ENCODE peak calls at places on chromosomes 1 and 21, in four cellular contexts. A is breast epithelium, E is AG04450, I is tibial nerve. X is an unnamed sample.

GRCh38 chr1:57017201-57017600 is 51.4 kb upstream of the C8B start:
- DNase-seq in A (no peak), I (no peak), E (no peak), X (no peak)

GRCh38 chr1:242523968-242524570 is 428 bp downstream of the PLD5 start:
- DNase-seq in I (no peak), A (peak), E (no peak), X (peak)

GRCh38 chr1:153548722-153549695 is at the start of gene S100A3:
- DNase-seq in E (no peak), A (no peak), I (peak), X (no peak)

GRCh38 chr1:3922201-3922725 is 22.2 kb upstream of the C1orf174 start:
- DNase-seq in A (no peak), I (no peak), E (no peak), X (no peak)

GRCh38 chr21:42807938-42808613 is 71.3 kb downstream of the WDR4 start:
- DNase-seq in A (no peak), E (no peak), I (no peak), X (no peak)

GRCh38 chr1:77683142-77683835 is 831 bp upstream of the ZZZ3 start:
- DNase-seq in I (peak), E (peak), A (peak), X (peak)

GRCh38 chr1:24085546-24085945 is 26.4 kb downstream of the MYOM3 start:
- DNase-seq in E (no peak), A (no peak), I (no peak), X (no peak)

GRCh38 chr1:10045480-10046355 is 13.0 kb downstream of the UBE4B start:
- DNase-seq in I (no peak), E (peak), A (no peak), X (no peak)

GRCh38 chr1:35287807-35288640 is 19.5 kb downstream of the ZMYM4 start:
- DNase-seq in I (no peak), E (no peak), A (no peak), X (no peak)

GRCh38 chr1:180540697-180541594 is 17.8 kb upstream of the OVAAL start:
- DNase-seq in A (no peak), I (no peak), E (no peak), X (no peak)

GRCh38 chr1:180544050-180544449 is 14.7 kb upstream of the OVAAL start:
- DNase-seq in E (no peak), A (no peak), I (no peak), X (no peak)

GRCh38 chr1:180545991-180546390 is 12.8 kb upstream of the OVAAL start:
- DNase-seq in A (no peak), E (no peak), I (no peak), X (no peak)

GRCh38 chr1:180542113-180542512 is 16.7 kb upstream of the OVAAL start:
- DNase-seq in I (no peak), E (no peak), A (no peak), X (no peak)

DNA sequence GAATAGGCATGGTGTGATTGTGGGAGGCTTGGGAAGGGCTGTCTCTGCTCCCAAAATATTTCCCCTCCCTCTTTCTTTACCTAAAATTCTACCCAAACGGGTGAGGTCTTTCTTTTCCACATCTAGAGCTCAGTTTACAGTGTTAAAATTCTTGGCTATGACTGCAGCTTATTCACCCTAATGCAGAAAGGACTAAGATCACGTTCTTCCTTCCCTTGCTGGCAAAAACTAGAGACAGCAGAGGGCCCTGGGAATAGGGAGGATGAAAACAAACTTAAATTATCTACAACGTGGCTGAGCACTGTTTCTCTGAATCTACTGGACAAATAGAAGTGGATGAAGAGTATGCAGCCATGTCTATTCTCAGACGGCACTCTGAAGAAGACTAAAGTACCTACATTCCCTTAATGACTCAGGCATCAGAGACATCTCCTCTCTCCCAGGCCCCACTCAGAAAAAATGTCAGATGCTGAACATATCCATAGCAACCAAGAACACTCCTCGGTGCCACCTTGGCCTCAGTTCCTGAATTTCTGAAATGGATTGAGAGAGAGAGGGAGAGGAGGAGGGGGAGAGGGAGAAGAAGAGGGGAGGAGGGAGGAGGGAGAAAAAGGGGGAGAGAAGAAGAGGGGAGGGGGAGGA is 16.1 kb upstream of the OVAAL start:
- DNase-seq in A (no peak), E (no peak), I (no peak), X (no peak)
- H3K27ac ChIP-seq in A (peak), E (no peak), I (no peak), X (no peak)

GRCh38 chr1:93740601-93741031 is 59.0 kb upstream of the BCAR3 start:
- DNase-seq in E (no peak), A (no peak), I (no peak), X (no peak)
- H3K27ac ChIP-seq in E (peak), A (no peak), I (no peak), X (no peak)

GRCh38 chr1:212908971-212909370 is 41.4 kb upstream of the VASH2 start:
- DNase-seq in I (no peak), E (no peak), A (no peak), X (no peak)
- H3K27ac ChIP-seq in I (no peak), E (no peak), A (no peak), X (no peak)

DNA sequence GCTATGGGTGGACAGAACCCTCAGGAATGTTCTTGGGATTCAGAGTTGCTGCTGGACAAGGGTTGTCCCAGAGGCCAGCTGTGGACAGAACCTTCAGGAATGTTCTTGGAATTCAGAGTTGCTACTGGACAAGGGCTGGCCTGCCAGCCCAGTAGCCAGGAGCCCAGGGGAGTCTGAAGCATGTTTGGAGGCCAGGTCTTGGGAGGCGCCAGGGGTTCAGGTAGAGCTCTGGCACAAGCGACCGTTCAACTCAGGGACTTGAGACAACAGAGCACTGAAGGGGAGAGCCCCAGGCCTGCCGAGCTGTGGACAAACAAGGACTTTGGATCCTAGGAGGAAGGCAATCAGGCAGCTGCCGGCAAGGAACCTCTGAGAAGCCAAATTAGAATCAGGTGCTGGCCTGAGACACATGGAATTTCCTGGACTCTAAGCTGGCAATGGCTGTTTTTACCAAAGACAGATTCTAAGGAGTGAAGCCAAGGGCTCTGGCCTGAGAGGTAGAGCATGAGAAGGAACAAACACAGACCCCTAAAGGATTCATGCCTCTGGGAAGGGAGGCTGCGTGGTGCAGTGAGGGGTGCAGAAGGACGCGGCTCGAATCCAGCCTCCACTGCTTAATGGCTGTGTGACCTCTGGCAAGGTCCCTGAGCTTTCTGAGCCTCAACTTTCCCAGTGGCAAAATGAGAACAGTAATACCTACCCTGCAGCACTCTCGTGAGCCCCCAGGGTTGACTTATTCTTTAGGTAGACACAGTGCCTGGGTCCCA is 13.4 kb downstream of the PLA2G5 start:
- DNase-seq in A (no peak), E (no peak), I (no peak), X (no peak)
- H3K27ac ChIP-seq in A (no peak), E (no peak), I (no peak), X (no peak)

DNA sequence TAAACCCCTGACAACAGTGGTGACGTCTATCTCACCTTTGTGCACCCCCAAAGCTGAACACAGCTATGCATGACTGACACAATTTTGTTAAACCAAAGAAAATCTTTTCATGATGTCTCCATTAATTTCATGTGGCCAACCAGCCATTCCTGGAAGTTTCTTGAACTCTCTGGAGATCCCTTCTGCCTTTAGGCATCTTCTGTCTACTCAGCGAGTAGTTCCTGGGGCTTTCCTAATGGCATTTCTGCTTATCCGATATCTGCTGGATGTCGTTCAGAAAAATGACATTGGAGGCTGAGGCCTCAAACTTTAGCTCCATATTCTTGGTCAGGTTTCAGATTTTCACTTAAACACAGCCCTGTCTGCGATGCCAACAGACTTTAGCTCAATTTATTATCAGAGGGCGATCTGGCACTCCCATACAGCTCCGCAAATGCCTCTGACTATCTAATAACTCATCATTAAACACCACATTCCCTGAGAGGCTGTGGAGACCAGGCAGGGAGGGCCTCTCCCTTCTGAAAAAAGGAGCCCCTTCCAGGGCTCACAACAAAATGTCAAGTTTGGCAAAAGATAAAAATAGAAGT is 46.4 kb upstream of the ETS2 start:
- DNase-seq in I (no peak), E (no peak), A (no peak), X (no peak)
- H3K27ac ChIP-seq in I (no peak), E (peak), A (no peak), X (no peak)

DNA sequence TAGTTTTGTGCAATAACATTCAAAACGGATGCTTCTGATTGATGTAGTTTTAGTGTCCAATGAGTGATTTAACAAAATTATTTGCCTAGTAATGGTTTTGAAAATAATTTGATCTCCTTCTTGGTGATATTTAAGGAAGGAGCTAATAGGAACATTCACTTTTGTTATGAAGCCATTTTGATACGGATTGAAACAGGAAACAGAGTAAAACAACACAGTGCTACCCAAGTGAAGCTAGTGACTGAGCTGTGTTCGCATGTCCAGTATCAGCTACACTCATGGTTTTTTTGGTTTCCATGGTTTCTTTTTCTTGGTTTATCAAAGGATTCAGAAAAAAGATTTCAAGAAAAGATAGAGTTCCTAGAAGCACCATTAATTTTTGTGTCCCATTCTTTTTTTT is 40.1 kb upstream of the PLEKHO1 start:
- DNase-seq in I (no peak), E (no peak), A (no peak), X (no peak)
- H3K27ac ChIP-seq in I (no peak), E (no peak), A (no peak), X (no peak)

X was measured in caudate nucleus.